ENCODE peak calls at places on chromosomes 5 and 9, in nine cellular contexts. X is tibial artery; C is left ventricle myocardium inferior; R is heart left ventricle; T is CD8-positive, alpha-beta T cell; Z is upper lobe of left lung; L is tibial nerve; W is stomach; M is right lobe of liver. S is an unnamed sample.
A peak's percentile ranks its signal among the peaks of the same experiment; 100 is the strongest.

GRCh38 chr5:180910735-180911134 is 11.8 kb downstream of the BTNL8 start:
- DNase-seq in C (no peak), W (no peak), M (no peak), Z (no peak), X (no peak), T (no peak), R (no peak), L (no peak), S (no peak)

GRCh38 chr9:128723352-128723865 is 518 bp downstream of the ZDHHC12 start:
- DNase-seq in W (no peak), Z (no peak), R (no peak), T (no peak), X (no peak), C (no peak), M (no peak), L (no peak), S (no peak)

GRCh38 chr5:125372694-125373621 is 626.5 kb upstream of the ZNF608 start:
- DNase-seq in R (no peak), Z (no peak), L (no peak), M (no peak), X (no peak), W (no peak), T (no peak), C (no peak), S (no peak)

GRCh38 chr5:166165600-166165999 is 2125.8 kb upstream of the WWC1 start:
- DNase-seq in C (no peak), T (no peak), R (no peak), X (no peak), L (no peak), W (no peak), Z (no peak), M (no peak), S (no peak)

GRCh38 chr5:176609724-176610429 is at the start of gene GPRIN1:
- DNase-seq in W (peak; percentile 48), T (no peak), X (no peak), M (peak; percentile 63), R (peak; percentile 58), C (peak; percentile 48), Z (peak; percentile 94), L (no peak), S (peak; percentile 85)

GRCh38 chr9:123314617-123315016 is 41.4 kb upstream of the CRB2 start:
- DNase-seq in M (no peak), W (no peak), X (no peak), T (no peak), R (no peak), L (no peak), Z (no peak), C (no peak), S (no peak)

GRCh38 chr9:70010015-70010414 is 33.6 kb upstream of the MAMDC2 start:
- DNase-seq in X (no peak), W (no peak), R (no peak), Z (no peak), C (no peak), T (no peak), M (no peak), L (no peak), S (no peak)

GRCh38 chr5:143376911-143377838 is 26.3 kb downstream of the NR3C1 start:
- DNase-seq in M (no peak), L (no peak), C (no peak), W (no peak), R (no peak), Z (no peak), X (no peak), T (no peak), S (no peak)

GRCh38 chr9:15138357-15138686 is 168.7 kb downstream of the TTC39B start:
- DNase-seq in W (no peak), Z (no peak), R (no peak), X (no peak), T (no peak), M (no peak), C (no peak), L (no peak), S (no peak)

GRCh38 chr5:59799668-59800374 is 93.7 kb downstream of the PDE4D start:
- DNase-seq in W (no peak), L (no peak), M (no peak), Z (no peak), T (no peak), R (no peak), C (no peak), X (no peak), S (no peak)

DNA sequence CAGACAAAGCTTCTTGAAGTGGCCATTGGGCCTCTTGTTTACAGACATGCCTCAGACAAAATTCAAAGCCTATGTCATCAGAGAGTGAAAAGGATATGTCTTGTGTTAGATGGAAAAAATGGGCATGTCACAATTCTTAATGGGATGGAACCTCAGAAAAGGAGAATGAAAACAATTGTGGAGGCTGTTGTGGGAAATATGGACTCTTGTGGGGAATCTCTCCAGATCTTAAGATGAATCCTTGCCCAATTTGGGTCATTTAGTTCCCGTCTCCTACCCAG is 19.5 kb downstream of the SLC22A5 start:
- DNase-seq in X (no peak), T (no peak), C (no peak), L (no peak), R (no peak), Z (no peak), W (no peak), M (no peak), S (no peak)
- H3K4me1 ChIP-seq in X (peaks cover 50% of the 10 kb centered on the region), T (peaks cover 19% of the 10 kb centered on the region), C (peaks cover 68% of the 10 kb centered on the region), L (no peaks in the 10 kb centered on the region), R (peaks cover 49% of the 10 kb centered on the region), Z (peaks cover 45% of the 10 kb centered on the region), W (peaks cover 60% of the 10 kb centered on the region), M (no peaks in the 10 kb centered on the region), S (peaks cover 10% of the 10 kb centered on the region)

GRCh38 chr5:89338935-89339334 is 456.0 kb upstream of the MEF2C start:
- DNase-seq in M (no peak), W (no peak), C (no peak), Z (no peak), X (no peak), R (no peak), T (no peak), L (no peak), S (no peak)

GRCh38 chr5:89336111-89336510 is 453.1 kb upstream of the MEF2C start:
- DNase-seq in L (no peak), Z (no peak), M (no peak), C (no peak), X (no peak), R (no peak), W (no peak), T (no peak), S (no peak)
- H3K4me3 ChIP-seq in L (no peak overlapping the region), Z (no peak overlapping the region), M (no peak overlapping the region), C (no peak overlapping the region), X (no peak overlapping the region), R (no peak overlapping the region), W (no peak overlapping the region), T (no peak overlapping the region), S (no peak overlapping the region)

GRCh38 chr9:4182831-4183230 is 117.0 kb downstream of the GLIS3 start:
- DNase-seq in C (no peak), R (no peak), L (no peak), W (no peak), M (no peak), X (no peak), Z (no peak), T (no peak), S (no peak)
- H3K27ac ChIP-seq in C (no peak overlapping the region), R (no peak overlapping the region), L (no peak overlapping the region), W (no peak overlapping the region), M (no peak overlapping the region), X (no peak overlapping the region), Z (no peak overlapping the region), T (no peak overlapping the region), S (no peak overlapping the region)

DNA sequence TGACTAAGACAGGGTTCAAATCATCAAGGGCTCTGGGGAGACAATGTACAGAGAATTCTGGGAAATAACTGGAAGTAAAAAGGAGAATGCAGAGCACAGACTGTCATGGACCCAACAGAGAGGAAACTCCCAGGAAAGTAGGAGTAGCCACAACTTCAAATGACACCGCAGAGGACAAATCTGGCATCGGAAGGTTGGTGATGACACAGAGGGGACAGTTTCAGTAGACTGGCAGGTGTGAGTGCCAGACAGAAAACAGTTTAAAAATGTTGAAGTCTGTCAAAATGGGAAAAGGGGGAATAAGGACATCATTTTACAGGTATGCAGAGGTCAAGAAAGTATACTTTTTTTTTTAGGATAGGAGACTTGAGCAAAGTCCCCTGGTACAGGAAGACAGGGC is 70.2 kb downstream of the EPB41L4A start:
- DNase-seq in C (no peak), M (no peak), R (no peak), T (no peak), X (no peak), W (no peak), Z (no peak), L (no peak), S (no peak)
- H3K4me1 ChIP-seq in C (peaks cover 33% of the 10 kb centered on the region), M (no peaks in the 10 kb centered on the region), R (peaks cover 12% of the 10 kb centered on the region), T (no peaks in the 10 kb centered on the region), X (no peaks in the 10 kb centered on the region), W (no peaks in the 10 kb centered on the region), Z (no peaks in the 10 kb centered on the region), L (no peaks in the 10 kb centered on the region), S (peaks cover 4% of the 10 kb centered on the region)